ENCODE peak calls at places on chromosomes 11 and 22, in ten cellular contexts. H, P, A, F, T, X, I, K, E and Y are unnamed samples.

GRCh38 chr11:74138021-74138420 is 32.8 kb downstream of the C2CD3 start:
- DNase-seq in H (no peak), P (no peak), A (no peak), F (no peak), T (no peak), X (no peak), I (no peak), K (no peak), E (no peak), Y (no peak)

GRCh38 chr22:49547751-49548239 is 279.9 kb downstream of the BRD1 start:
- DNase-seq in H (no peak), P (peak; percentile 46), A (no peak), F (no peak), T (no peak), X (no peak), I (peak; percentile 3), K (no peak), E (no peak), Y (no peak)

GRCh38 chr11:74839971-74840370 is 91.3 kb downstream of the RNF169 start:
- DNase-seq in H (no peak), P (no peak), A (no peak), F (no peak), T (no peak), X (no peak), I (no peak), K (no peak), E (no peak), Y (no peak)

GRCh38 chr11:47378836-47379170 is 456 bp upstream of the SPI1 start:
- DNase-seq in H (no peak), P (no peak), A (no peak), F (no peak), T (no peak), X (no peak), I (no peak), K (no peak), E (no peak), Y (no peak)

GRCh38 chr11:108019870-108020540 is 11.3 kb downstream of the CUL5 start:
- DNase-seq in H (no peak), P (no peak), A (no peak), F (no peak), T (no peak), X (no peak), I (no peak), K (no peak), E (peak; percentile 9), Y (no peak)

GRCh38 chr11:114880458-114880857 is 202.1 kb downstream of the NXPE2 start:
- DNase-seq in H (no peak), P (no peak), A (no peak), F (no peak), T (no peak), X (no peak), I (no peak), K (no peak), E (no peak), Y (no peak)

GRCh38 chr11:35412285-35412684 is 7.1 kb downstream of the SLC1A2 start:
- DNase-seq in H (no peak), P (no peak), A (no peak), F (no peak), T (no peak), X (peak; percentile 43), I (no peak), K (no peak), E (no peak), Y (no peak)

GRCh38 chr22:28358244-28358777 is 321.3 kb downstream of the TTC28 start:
- DNase-seq in H (no peak), P (no peak), A (no peak), F (no peak), T (no peak), X (no peak), I (no peak), K (no peak), E (no peak), Y (no peak)

GRCh38 chr11:71489311-71490043 is 36.5 kb downstream of the NADSYN1 start:
- DNase-seq in H (no peak), P (peak; percentile 45), A (no peak), F (peak; percentile 21), T (no peak), X (peak; percentile 27), I (no peak), K (no peak), E (peak; percentile 72), Y (no peak)

GRCh38 chr11:31812392-31813241 is 1.5 kb upstream of the PAX6 start:
- DNase-seq in H (no peak), P (no peak), A (no peak), F (no peak), T (no peak), X (no peak), I (no peak), K (no peak), E (no peak), Y (no peak)

GRCh38 chr11:120098503-120099054 is 39.3 kb downstream of the TRIM29 start:
- DNase-seq in H (no peak), P (no peak), A (no peak), F (no peak), T (no peak), X (no peak), I (no peak), K (no peak), E (no peak), Y (no peak)

GRCh38 chr11:101456812-101457211 is 127.0 kb downstream of the TRPC6 start:
- DNase-seq in H (no peak), P (no peak), A (no peak), F (no peak), T (no peak), X (no peak), I (no peak), K (no peak), E (no peak), Y (no peak)

GRCh38 chr11:78202733-78203167 is 14.0 kb downstream of the USP35 start:
- DNase-seq in H (no peak), P (peak; percentile 29), A (no peak), F (no peak), T (no peak), X (no peak), I (peak; percentile 2), K (no peak), E (no peak), Y (no peak)

DNA sequence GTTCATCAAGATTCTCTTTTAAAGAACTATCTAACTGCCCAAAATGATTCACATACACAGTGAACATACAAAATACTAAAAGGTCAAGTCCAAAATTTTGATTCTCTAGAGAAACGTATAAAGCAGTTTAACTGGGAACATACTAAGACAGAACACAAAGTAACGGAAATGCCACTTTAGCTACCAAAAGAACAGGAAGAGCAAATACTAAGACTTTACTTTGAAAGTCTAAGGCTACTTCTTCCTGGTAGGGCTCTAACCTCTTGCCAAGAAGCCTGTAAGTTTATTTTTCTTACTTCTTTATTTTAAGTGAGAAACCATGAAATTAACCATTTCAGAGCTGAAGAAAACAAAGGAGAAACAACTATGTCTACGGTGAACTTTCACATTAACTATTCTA is 6.2 kb downstream of the PICALM start:
- DNase-seq in H (no peak), P (no peak), A (no peak), F (no peak), T (no peak), X (no peak), I (no peak), K (no peak), E (no peak), Y (no peak)
- H3K4me3 ChIP-seq in H (no peak overlapping the region), P (no peak overlapping the region), A (no peak overlapping the region), F (no peak overlapping the region), T (no peak overlapping the region), X (no peak overlapping the region), I (no peak overlapping the region), K (no peak overlapping the region), E (no peak overlapping the region), Y (no peak overlapping the region)

GRCh38 chr11:90242894-90243416 is 20.1 kb upstream of the CHORDC1 start:
- DNase-seq in H (no peak), P (no peak), A (no peak), F (no peak), T (no peak), X (no peak), I (no peak), K (no peak), E (no peak), Y (no peak)
- TF ChIP-seq CTCF in H (peak; percentile 20), P (no peak), A (no peak), F (no peak), T (no peak), X (no peak), I (no peak), K (no peak), E (no peak), Y (no peak)

GRCh38 chr11:17479284-17480214 is 2.9 kb upstream of the ABCC8 start:
- DNase-seq in H (no peak), P (no peak), A (peak; percentile 49), F (peak; percentile 53), T (no peak), X (peak; percentile 58), I (peak; percentile 61), K (no peak), E (no peak), Y (no peak)
- H3K4me3 ChIP-seq in H (no peak overlapping the region), P (no peak overlapping the region), A (no peak overlapping the region), F (no peak overlapping the region), T (no peak overlapping the region), X (no peak overlapping the region), I (no peak overlapping the region), K (no peak overlapping the region), E (no peak overlapping the region), Y (no peak overlapping the region)

DNA sequence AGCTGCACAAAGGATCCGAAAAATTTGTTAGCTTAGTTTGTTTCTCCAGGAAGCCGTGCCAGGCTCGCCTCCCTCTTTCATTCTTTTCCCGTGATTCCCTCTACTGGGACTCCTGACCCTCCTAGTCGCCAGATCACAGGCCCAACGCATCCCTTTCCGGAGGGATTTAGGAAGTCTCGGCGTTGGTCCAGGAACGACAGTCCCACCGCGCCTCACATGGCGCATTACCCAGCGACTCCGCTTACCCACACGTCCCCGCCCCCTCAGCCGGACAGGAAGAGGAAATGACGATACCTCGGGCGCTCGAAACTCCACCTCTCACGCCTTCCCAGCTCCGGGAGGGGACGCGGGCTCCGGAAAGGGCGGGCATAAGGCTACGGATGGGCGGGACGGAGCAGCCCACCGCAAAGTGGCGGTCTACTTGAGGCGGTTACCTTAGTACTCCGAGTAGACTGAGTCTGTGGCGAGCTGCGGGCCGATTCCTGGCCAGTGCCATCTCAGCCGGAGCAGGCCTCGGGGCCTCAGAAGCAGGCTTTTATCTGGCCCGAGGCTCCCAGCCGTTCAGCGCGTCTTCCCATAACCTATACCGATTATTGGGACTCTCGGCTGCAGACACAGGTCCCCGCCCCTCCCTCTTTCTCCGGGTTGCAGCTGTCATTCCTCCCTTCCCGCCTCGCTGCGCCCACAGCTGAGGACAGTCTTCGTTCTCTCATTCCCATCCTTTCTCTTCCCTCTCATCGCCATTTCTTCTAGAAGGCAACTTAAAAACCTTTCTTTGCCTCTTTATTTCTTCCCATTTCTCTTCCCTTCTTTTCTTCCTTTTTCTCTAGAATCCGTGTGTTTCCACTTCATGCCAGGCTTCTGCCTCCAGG is at the start of gene CCDC15:
- DNase-seq in H (peak; percentile 85), P (peak; percentile 98), A (peak; percentile 94), F (peak; percentile 97), T (peak; percentile 95), X (peak; percentile 81), I (peak; percentile 97), K (peak; percentile 98), E (peak; percentile 95), Y (peak; percentile 92)
- TF ChIP-seq CTCF in H (no peak), P (no peak), A (no peak), F (no peak), T (no peak), X (no peak), I (no peak), K (no peak), E (no peak), Y (no peak)

DNA sequence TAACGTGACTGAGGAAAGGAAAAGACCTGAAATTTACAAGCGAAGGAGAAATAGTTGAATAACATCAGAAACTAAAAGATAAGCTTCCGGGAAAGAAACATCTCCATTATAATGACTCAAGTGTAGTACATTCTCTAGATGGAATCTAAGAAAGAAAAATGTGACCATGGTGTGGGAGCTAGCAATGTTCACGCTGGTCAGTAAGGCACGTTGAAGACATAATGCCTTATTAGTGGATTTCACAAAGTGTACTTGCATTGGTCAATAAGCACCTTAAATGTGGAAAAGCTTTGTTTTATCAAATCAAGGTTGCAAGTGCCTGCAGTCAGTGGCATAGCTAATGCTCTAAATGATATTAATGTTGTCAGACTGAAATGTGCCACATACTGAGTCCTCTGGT is 2.8 kb upstream of the LARGE1 start:
- DNase-seq in H (no peak), P (no peak), A (no peak), F (no peak), T (no peak), X (no peak), I (no peak), K (no peak), E (no peak), Y (no peak)
- H3K4me3 ChIP-seq in H (no peak overlapping the region), P (peak overlapping the region; percentile 78), A (no peak overlapping the region), F (peak overlapping the region; percentile 71), T (no peak overlapping the region), X (peak overlapping the region; percentile 55), I (no peak overlapping the region), K (no peak overlapping the region), E (no peak overlapping the region), Y (peak overlapping the region; percentile 47)